ENCODE peak calls at places on chromosomes 2 and 18, in four cellular contexts. T, L, Z and E are unnamed samples.

GRCh38 chr2:227509824-227510619 is 38.1 kb downstream of the AGFG1 start:
- DNase-seq in T (no peak), L (no peak), Z (peak), E (peak)

GRCh38 chr2:196136151-196136550 is 35.2 kb downstream of the STK17B start:
- DNase-seq in T (no peak), L (no peak), Z (no peak), E (no peak)

GRCh38 chr2:121287146-121287798 is 2.3 kb upstream of the TFCP2L1 start:
- DNase-seq in T (no peak), L (no peak), Z (no peak), E (no peak)

GRCh38 chr2:122019729-122020128 is 264.3 kb downstream of the TSN start:
- DNase-seq in T (no peak), L (no peak), Z (no peak), E (peak)

GRCh38 chr2:81196383-81196851 is 891.9 kb upstream of the LRRTM1 start:
- DNase-seq in T (no peak), L (no peak), Z (no peak), E (no peak)

GRCh38 chr2:188159484-188159883 is 132.2 kb upstream of the GULP1 start:
- DNase-seq in T (no peak), L (no peak), Z (no peak), E (no peak)

GRCh38 chr2:96205238-96205637 is 3.4 kb downstream of the STARD7 start:
- DNase-seq in T (no peak), L (no peak), Z (no peak), E (no peak)

GRCh38 chr2:86336350-86337234 is 834 bp downstream of the REEP1 start:
- DNase-seq in T (no peak), L (no peak), Z (no peak), E (peak)

GRCh38 chr2:239319261-239319661 is 81.6 kb downstream of the HDAC4 start:
- DNase-seq in T (no peak), L (no peak), Z (no peak), E (peak)

GRCh38 chr2:219001577-219002394 is 8.6 kb upstream of the CRYBA2 start:
- DNase-seq in T (no peak), L (no peak), Z (peak), E (peak)

GRCh38 chr18:13303761-13304364 is 85.3 kb downstream of the LDLRAD4 start:
- DNase-seq in T (no peak), L (no peak), Z (no peak), E (no peak)

GRCh38 chr2:172109256-172109655 is 6.6 kb upstream of the DLX2 start:
- DNase-seq in T (no peak), L (no peak), Z (no peak), E (no peak)

GRCh38 chr18:32802606-32803451 is 30.0 kb upstream of the KLHL14 start:
- DNase-seq in T (no peak), L (no peak), Z (peak), E (no peak)

GRCh38 chr2:29632018-29632417 is 289.4 kb downstream of the ALK start:
- DNase-seq in T (no peak), L (no peak), Z (no peak), E (no peak)

GRCh38 chr2:72893594-72894319 is 6.5 kb downstream of the SPR start:
- DNase-seq in T (no peak), L (peak), Z (peak), E (peak)

GRCh38 chr2:182062329-182062972 is 76.8 kb downstream of the PPP1R1C start:
- DNase-seq in T (no peak), L (no peak), Z (no peak), E (no peak)

GRCh38 chr2:219636144-219636915 is 8.9 kb downstream of the SLC4A3 start:
- DNase-seq in T (no peak), L (no peak), Z (no peak), E (no peak)

GRCh38 chr2:169365093-169365483 is 2.8 kb upstream of the LRP2 start:
- DNase-seq in T (no peak), L (no peak), Z (no peak), E (peak)

GRCh38 chr2:1990724-1991123 is 246.4 kb upstream of the PXDN start:
- DNase-seq in T (no peak), L (no peak), Z (no peak), E (peak)

GRCh38 chr2:238643400-238643907 is 204.4 kb upstream of the TWIST2 start:
- DNase-seq in T (no peak), L (no peak), Z (no peak), E (no peak)

GRCh38 chr2:180571559-180571958 is 408.8 kb upstream of the UBE2E3 start:
- DNase-seq in T (no peak), L (peak), Z (no peak), E (no peak)

GRCh38 chr2:85735691-85736090 is 18.1 kb upstream of the ATOH8 start:
- DNase-seq in T (no peak), L (no peak), Z (no peak), E (no peak)

GRCh38 chr2:65370387-65371093 is 61.9 kb downstream of the SPRED2 start:
- DNase-seq in T (no peak), L (no peak), Z (peak), E (no peak)

DNA sequence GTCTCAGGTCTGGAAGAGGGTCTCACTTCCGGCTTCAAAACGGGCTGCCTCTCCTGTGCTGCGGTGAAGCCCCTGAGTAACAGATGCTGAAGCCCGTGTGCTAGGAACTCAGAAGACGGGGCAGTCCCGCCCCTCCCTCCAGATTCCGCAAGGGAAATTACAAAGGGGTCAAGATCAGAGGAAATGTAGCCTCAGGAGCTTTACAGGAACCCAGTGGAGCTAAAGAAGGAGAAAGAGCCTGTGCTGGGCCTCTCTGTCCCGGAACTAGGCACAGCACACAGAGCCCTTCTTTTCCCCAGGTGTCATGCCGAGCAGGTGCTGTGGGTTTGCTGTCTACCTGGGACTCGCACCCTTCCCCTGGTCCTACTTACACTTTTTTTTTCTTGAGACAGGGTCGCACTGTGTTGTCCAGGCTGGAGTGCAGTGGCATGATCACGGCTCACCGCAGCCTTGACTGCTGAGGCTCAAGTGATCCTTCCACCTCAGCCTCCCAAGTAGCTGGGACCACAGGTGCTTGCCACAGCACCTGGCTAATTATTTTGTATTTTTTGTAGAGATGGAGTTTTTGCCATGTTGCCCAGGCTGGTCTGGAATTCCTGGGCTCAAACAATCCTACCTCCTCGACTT is 72.7 kb upstream of the MAP4K4 start:
- DNase-seq in T (no peak), L (no peak), Z (no peak), E (no peak)
- H3K27ac ChIP-seq in T (no peak), L (no peak), Z (no peak), E (no peak)

GRCh38 chr18:77108001-77108692 is 24.4 kb downstream of the MBP start:
- DNase-seq in T (no peak), L (peak), Z (no peak), E (no peak)
- H3K27ac ChIP-seq in T (peak), L (peak), Z (no peak), E (no peak)

DNA sequence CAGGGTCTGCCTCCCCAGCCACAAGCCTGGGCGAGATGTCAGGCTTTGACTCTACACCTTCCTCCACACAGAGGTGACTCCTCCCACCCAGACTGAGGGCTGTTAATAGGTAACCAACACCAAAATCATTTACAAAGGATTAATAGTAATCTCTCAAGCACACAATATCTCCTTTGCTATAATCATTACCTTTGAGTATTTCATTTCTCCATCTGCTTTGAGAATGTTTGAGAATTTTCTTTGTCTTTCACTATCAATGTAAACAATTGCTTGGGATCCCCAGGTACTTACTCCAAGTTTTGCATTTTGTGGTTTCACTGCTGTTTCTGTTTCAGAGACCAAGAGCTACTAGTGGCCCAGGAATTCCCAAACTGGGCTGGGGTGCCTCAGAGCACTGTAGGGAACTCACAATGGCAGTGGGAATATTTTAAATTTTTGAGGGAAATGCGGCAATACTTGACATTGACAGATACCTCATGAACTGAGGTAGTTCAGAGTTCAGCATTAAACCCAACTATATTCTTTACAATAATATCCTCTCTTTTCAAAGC is 166.4 kb upstream of the MGAT5 start:
- DNase-seq in T (no peak), L (no peak), Z (peak), E (peak)
- H3K27ac ChIP-seq in T (no peak), L (no peak), Z (no peak), E (no peak)

GRCh38 chr2:8629402-8629801 is 52.5 kb upstream of the ID2 start:
- DNase-seq in T (no peak), L (no peak), Z (no peak), E (no peak)
- H3K27ac ChIP-seq in T (no peak), L (no peak), Z (peak), E (no peak)

GRCh38 chr2:224103603-224104002 is 64.5 kb upstream of the SERPINE2 start:
- DNase-seq in T (no peak), L (no peak), Z (no peak), E (no peak)
- H3K27ac ChIP-seq in T (no peak), L (no peak), Z (peak), E (no peak)

GRCh38 chr2:177316756-177317155 is 52.2 kb upstream of the NFE2L2 start:
- DNase-seq in T (no peak), L (no peak), Z (peak), E (peak)

GRCh38 chr2:177314194-177314593 is 49.7 kb upstream of the NFE2L2 start:
- DNase-seq in T (no peak), L (peak), Z (no peak), E (peak)

GRCh38 chr2:177315303-177315887 is 50.9 kb upstream of the NFE2L2 start:
- DNase-seq in T (no peak), L (no peak), Z (no peak), E (no peak)

GRCh38 chr2:177313162-177313781 is 48.7 kb upstream of the NFE2L2 start:
- DNase-seq in T (no peak), L (no peak), Z (no peak), E (no peak)

DNA sequence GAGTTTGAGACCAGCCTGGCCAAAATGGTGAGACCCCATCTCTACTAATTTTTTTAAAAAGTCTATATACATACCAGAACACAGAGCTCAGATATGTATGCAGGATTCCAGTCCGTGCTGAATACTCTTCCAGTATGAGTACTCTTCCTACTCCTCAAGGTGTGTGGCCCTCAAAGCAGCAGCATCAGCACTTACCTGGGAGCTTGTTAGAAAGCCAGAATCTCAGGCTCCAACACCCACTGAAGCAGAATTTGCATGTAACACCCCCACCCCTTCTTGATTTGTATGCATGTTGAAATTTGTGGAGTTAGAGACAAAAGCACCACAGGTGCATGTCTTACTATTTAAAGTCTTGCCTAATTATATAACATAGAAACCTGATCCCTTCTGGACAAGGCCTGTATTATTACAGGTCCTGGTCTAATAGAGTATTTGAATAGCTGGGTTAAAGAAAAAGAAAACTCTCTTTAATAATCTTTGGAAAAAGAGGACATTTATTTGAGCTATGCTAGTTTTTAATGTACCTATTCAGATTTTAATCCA is 50.3 kb upstream of the NFE2L2 start:
- DNase-seq in T (no peak), L (no peak), Z (no peak), E (no peak)
- H3K27ac ChIP-seq in T (no peak), L (peak), Z (no peak), E (no peak)